ENCODE peak calls at places on chromosomes 16 and 17, in eight cellular contexts. U, O, F, H, I, M, P and D are unnamed samples.

GRCh38 chr17:31875081-31875480 is 16.0 kb upstream of the COPRS start:
- DNase-seq in U (no peak), O (no peak), F (no peak), H (no peak), I (no peak), M (no peak), P (no peak), D (no peak)

GRCh38 chr16:86946396-86946795 is 368.0 kb downstream of the FOXL1 start:
- DNase-seq in U (no peak), O (peak), F (no peak), H (no peak), I (peak), M (no peak), P (no peak), D (no peak)

GRCh38 chr16:22346463-22346862 is 28.0 kb downstream of the CDR2 start:
- DNase-seq in U (no peak), O (no peak), F (no peak), H (no peak), I (no peak), M (no peak), P (no peak), D (no peak)

GRCh38 chr16:17416461-17417221 is 54.1 kb downstream of the XYLT1 start:
- DNase-seq in U (peak), O (no peak), F (no peak), H (peak), I (peak), M (no peak), P (no peak), D (peak)

GRCh38 chr17:55722742-55723487 is at the start of gene TMEM100:
- DNase-seq in U (no peak), O (no peak), F (no peak), H (peak), I (peak), M (no peak), P (no peak), D (no peak)

GRCh38 chr17:2952174-2952845 is 111.1 kb downstream of the OR1D5 start:
- DNase-seq in U (no peak), O (no peak), F (no peak), H (no peak), I (no peak), M (no peak), P (no peak), D (no peak)

GRCh38 chr17:14361945-14362508 is 61.1 kb downstream of the HS3ST3B1 start:
- DNase-seq in U (no peak), O (peak), F (no peak), H (no peak), I (no peak), M (no peak), P (no peak), D (no peak)

GRCh38 chr17:13888043-13888442 is 181.3 kb upstream of the COX10 start:
- DNase-seq in U (no peak), O (no peak), F (no peak), H (peak), I (peak), M (no peak), P (no peak), D (peak)

GRCh38 chr17:6092182-6092922 is 22.2 kb downstream of the WSCD1 start:
- DNase-seq in U (no peak), O (no peak), F (no peak), H (no peak), I (no peak), M (no peak), P (no peak), D (no peak)

GRCh38 chr17:79454826-79455225 is 156.0 kb downstream of the RBFOX3 start:
- DNase-seq in U (no peak), O (no peak), F (no peak), H (no peak), I (no peak), M (no peak), P (no peak), D (no peak)

GRCh38 chr17:59141860-59142259 is 13.1 kb downstream of the SKA2 start:
- DNase-seq in U (no peak), O (no peak), F (no peak), H (no peak), I (no peak), M (no peak), P (no peak), D (no peak)

GRCh38 chr16:31072540-31073072 is 1.4 kb downstream of the ZNF668 start:
- DNase-seq in U (no peak), O (no peak), F (no peak), H (peak), I (peak), M (no peak), P (no peak), D (peak)

GRCh38 chr17:77011173-77012011 is 129.4 kb upstream of the SEC14L1 start:
- DNase-seq in U (no peak), O (peak), F (no peak), H (peak), I (peak), M (no peak), P (peak), D (peak)

GRCh38 chr17:29628619-29629018 is 5.9 kb upstream of the CORO6 start:
- DNase-seq in U (no peak), O (no peak), F (no peak), H (no peak), I (no peak), M (no peak), P (no peak), D (no peak)

GRCh38 chr16:23557779-23558330 is 328 bp downstream of the UBFD1 start:
- DNase-seq in U (peak), O (no peak), F (no peak), H (peak), I (peak), M (no peak), P (peak), D (peak)

GRCh38 chr17:14373587-14374259 is 72.8 kb downstream of the HS3ST3B1 start:
- DNase-seq in U (no peak), O (no peak), F (no peak), H (peak), I (no peak), M (no peak), P (no peak), D (peak)

GRCh38 chr17:75006653-75007052 is 5.8 kb upstream of the MRPL58 start:
- DNase-seq in U (no peak), O (peak), F (no peak), H (no peak), I (no peak), M (no peak), P (no peak), D (no peak)

GRCh38 chr16:22763655-22764054 is 50.3 kb upstream of the HS3ST2 start:
- DNase-seq in U (no peak), O (no peak), F (no peak), H (no peak), I (no peak), M (no peak), P (no peak), D (no peak)

GRCh38 chr17:10217916-10218315 is 19.5 kb upstream of the GAS7 start:
- DNase-seq in U (no peak), O (no peak), F (no peak), H (peak), I (no peak), M (no peak), P (no peak), D (no peak)

GRCh38 chr16:81939164-81940067 is 71.9 kb downstream of the SDR42E1 start:
- DNase-seq in U (no peak), O (peak), F (no peak), H (no peak), I (no peak), M (no peak), P (no peak), D (no peak)

GRCh38 chr17:47299239-47299910 is 24.4 kb upstream of the EFCAB13 start:
- DNase-seq in U (no peak), O (no peak), F (no peak), H (no peak), I (no peak), M (no peak), P (no peak), D (no peak)

GRCh38 chr16:3879887-3880564 is 487 bp downstream of the CREBBP start:
- DNase-seq in U (peak), O (peak), F (no peak), H (peak), I (peak), M (peak), P (peak), D (peak)

GRCh38 chr17:48790607-48791127 is 26.4 kb downstream of the TTLL6 start:
- DNase-seq in U (no peak), O (peak), F (no peak), H (no peak), I (no peak), M (no peak), P (no peak), D (no peak)

GRCh38 chr17:48791128-48792032 is 25.6 kb downstream of the TTLL6 start:
- DNase-seq in U (peak), O (peak), F (peak), H (peak), I (peak), M (peak), P (no peak), D (peak)

GRCh38 chr17:48787850-48788249 is 29.2 kb downstream of the TTLL6 start:
- DNase-seq in U (no peak), O (no peak), F (no peak), H (no peak), I (no peak), M (no peak), P (no peak), D (no peak)

GRCh38 chr17:48795444-48796162 is 21.4 kb downstream of the TTLL6 start:
- DNase-seq in U (no peak), O (peak), F (no peak), H (peak), I (peak), M (no peak), P (no peak), D (peak)

DNA sequence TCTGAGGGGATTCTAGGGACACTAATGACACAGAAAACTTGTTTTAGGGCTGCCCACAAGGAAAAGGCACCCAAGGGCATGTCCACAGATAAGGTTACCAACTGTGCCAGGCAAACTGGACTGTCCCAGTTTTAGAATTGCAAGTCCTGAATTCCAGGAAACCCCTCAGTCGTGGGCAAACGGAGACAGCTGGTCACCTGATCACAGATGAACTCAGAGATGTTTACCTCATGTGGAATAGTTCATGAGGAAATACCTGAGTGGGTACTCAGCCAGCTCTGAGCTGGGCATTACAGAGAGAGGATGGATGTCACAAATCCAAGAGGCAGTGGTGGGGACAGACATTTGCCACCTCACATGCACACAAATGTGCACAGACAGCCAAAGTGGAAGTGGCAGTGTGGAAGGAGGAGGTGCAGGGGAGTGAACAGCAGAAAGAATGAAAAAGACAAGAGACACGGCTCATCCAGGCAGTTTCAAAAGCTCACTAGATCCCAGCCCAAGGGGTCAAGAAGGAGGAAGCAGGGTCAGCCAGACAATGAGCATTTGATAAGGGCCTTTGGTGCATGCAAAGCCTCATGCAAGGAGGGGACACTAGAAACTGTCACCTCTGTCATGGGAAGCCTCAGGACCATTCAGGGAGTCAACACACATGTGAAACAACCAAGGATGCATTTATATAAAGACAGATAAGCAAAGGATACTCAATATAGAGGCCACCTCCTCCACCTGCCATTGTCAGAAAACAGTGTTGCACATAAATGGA is 24.8 kb downstream of the TTLL6 start:
- DNase-seq in U (no peak), O (no peak), F (no peak), H (no peak), I (no peak), M (no peak), P (no peak), D (no peak)
- H3K4me3 ChIP-seq in U (no peak), O (no peak), F (no peak), H (no peak), I (no peak), M (no peak), P (no peak), D (no peak)

GRCh38 chr17:57604771-57605733 is 140.0 kb downstream of the CCDC182 start:
- DNase-seq in U (no peak), O (no peak), F (no peak), H (peak), I (peak), M (no peak), P (peak), D (peak)

GRCh38 chr17:57603541-57603940 is 141.6 kb downstream of the CCDC182 start:
- DNase-seq in U (no peak), O (peak), F (no peak), H (no peak), I (no peak), M (no peak), P (no peak), D (no peak)

GRCh38 chr17:57602896-57603295 is 142.2 kb downstream of the CCDC182 start:
- DNase-seq in U (no peak), O (no peak), F (no peak), H (no peak), I (no peak), M (no peak), P (no peak), D (no peak)

GRCh38 chr17:57605734-57606105 is 139.4 kb downstream of the CCDC182 start:
- DNase-seq in U (no peak), O (no peak), F (no peak), H (no peak), I (no peak), M (no peak), P (no peak), D (peak)

DNA sequence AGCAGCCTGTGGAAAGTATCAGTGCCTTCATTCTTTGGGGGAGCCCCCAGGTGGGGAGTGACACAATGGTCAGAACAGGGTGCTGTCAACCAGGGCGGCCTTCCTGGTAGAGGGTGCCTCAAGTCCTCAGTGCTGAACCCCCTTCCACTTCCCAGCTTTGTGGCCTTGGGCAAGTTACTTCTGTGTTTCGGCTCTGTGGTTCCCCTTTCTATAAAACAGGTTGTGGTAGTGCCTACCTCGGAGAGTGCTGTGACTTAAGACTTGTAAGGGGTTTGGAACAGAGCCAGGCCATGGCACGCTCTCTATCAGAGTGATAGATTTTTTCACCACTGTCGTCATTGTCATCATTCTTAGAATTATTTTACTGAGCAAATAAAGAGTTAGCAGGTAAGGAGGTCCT is 141.1 kb downstream of the CCDC182 start:
- DNase-seq in U (peak), O (no peak), F (no peak), H (no peak), I (no peak), M (no peak), P (peak), D (no peak)
- H3K4me3 ChIP-seq in U (no peak), O (no peak), F (no peak), H (no peak), I (no peak), M (no peak), P (peak), D (no peak)

GRCh38 chr17:80616705-80617104 is 72.1 kb downstream of the RPTOR start:
- DNase-seq in U (no peak), O (no peak), F (no peak), H (no peak), I (no peak), M (no peak), P (no peak), D (no peak)

GRCh38 chr17:80621335-80622169 is 76.9 kb downstream of the RPTOR start:
- DNase-seq in U (no peak), O (no peak), F (no peak), H (no peak), I (no peak), M (no peak), P (no peak), D (no peak)

GRCh38 chr17:80622170-80622466 is 77.5 kb downstream of the RPTOR start:
- DNase-seq in U (no peak), O (no peak), F (no peak), H (no peak), I (no peak), M (no peak), P (no peak), D (no peak)

GRCh38 chr17:80618304-80618703 is 73.7 kb downstream of the RPTOR start:
- DNase-seq in U (no peak), O (no peak), F (no peak), H (no peak), I (no peak), M (no peak), P (no peak), D (no peak)

DNA sequence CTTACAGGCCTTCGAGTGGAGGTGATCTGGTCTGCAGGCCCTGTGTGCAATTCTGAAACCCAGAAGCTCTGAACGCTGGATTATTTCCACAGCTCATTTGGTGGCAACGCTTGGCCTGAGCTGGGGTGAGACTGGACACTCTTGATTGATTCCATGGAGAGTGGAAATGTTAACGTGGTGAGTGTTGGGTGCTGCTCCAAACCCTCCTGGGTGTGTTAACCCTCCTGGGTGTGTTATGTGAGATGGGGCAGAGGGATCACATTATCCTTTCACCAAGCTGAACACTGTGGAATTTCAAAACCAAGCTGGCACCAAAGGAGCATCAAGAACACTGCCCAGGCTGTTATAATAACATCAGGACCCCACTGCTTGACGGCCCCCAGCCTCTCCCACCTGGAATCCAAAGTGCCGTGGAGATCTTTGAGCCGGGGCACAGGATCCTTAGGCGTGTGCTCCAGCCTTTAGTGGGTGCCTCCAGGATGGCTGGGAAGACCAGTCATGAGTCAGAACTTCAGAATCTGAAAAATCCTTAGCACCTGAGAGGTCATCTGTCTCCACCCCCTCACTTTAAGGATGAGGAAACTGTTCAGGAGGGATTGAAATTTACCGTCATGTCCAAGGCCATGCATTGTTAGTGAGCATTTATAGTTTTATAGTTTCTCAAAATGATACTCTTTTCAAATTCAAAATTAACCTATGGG is 75.0 kb downstream of the RPTOR start:
- DNase-seq in U (no peak), O (peak), F (no peak), H (no peak), I (peak), M (no peak), P (no peak), D (no peak)
- H3K4me3 ChIP-seq in U (no peak), O (no peak), F (no peak), H (no peak), I (no peak), M (no peak), P (no peak), D (no peak)

GRCh38 chr17:50792132-50792531 is 24.8 kb upstream of the ANKRD40CL start:
- DNase-seq in U (no peak), O (no peak), F (no peak), H (no peak), I (no peak), M (no peak), P (no peak), D (no peak)
- H3K4me3 ChIP-seq in U (no peak), O (no peak), F (no peak), H (no peak), I (no peak), M (no peak), P (no peak), D (no peak)

DNA sequence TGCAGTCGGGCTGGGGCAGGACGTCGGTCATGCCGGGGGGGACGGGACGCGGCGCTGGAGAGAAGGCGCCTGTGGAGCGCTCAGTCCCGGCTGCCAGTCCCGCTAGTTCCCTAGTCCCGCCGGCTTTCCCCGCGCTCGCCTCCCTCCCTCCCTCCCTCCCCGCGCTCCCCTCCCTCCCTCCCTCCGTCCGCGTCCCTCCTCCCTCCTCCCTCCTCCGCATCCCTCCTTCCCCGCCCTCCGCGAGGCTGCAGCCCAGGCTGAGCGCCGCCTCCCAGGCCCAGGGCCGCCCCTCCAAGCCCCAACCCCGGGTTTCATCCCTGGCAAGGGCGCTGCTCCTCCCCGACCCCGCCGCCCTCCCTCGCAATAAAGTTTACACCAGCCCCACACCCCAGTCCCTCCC is 34.8 kb downstream of the TIMM22 start:
- DNase-seq in U (no peak), O (no peak), F (no peak), H (peak), I (peak), M (peak), P (no peak), D (peak)
- H3K4me3 ChIP-seq in U (no peak), O (no peak), F (peak), H (no peak), I (peak), M (peak), P (no peak), D (no peak)

DNA sequence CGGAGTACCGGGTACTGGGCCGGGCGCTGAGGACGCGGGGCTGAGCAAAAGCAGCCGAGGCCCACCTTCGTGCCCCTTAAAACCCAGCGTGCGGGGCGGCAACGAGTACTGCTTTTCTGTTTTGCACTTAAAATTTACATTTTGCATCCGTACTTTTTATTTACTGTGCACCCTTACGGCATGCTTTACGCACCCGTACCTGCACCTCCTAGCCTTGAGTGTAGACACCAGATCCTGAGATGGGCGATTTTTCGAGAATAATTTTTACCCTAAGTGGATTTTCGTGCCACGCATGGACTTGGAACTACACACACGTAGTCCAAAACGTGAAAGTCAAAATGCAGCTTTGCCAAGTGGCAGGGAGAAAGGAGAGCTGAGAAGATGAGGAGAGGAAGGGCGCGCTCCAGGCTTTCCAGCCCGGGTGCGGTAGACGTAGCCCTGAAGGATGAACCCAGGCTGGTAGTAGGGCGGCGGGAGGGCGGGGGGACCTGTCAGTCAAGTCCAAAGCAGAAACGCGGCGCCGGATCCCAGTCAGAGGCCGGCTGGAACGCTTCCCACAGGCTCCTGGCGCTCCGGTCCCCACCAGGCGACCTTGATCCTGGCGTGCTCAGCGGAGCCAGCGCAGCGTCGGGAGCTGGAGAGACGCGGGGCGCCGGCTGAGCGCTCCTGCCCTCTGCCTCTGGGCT is 1.2 kb upstream of the CBLN1 start:
- DNase-seq in U (no peak), O (peak), F (no peak), H (no peak), I (no peak), M (peak), P (no peak), D (peak)
- H3K4me3 ChIP-seq in U (no peak), O (peak), F (peak), H (no peak), I (no peak), M (peak), P (no peak), D (peak)